ENCODE peak calls at places on chromosomes 13 and 19, in five cellular contexts. H, N, K, B and M are unnamed samples. For H3K9me3 and H3K27me3, the result is how much of the 10 kb centered on the place peaks cover.

GRCh38 chr13:44857061-44857460 is 132.2 kb downstream of the NUFIP1 start:
- DNase-seq in H (no peak), N (no peak), K (no peak), B (no peak), M (no peak)

GRCh38 chr19:40424637-40425449 is 949 bp downstream of the SERTAD1 start:
- DNase-seq in H (no peak), N (peak), K (no peak), B (peak), M (no peak)

GRCh38 chr19:38989066-38989605 is 13.6 kb upstream of the FBXO17 start:
- DNase-seq in H (no peak), N (peak), K (peak), B (peak), M (no peak)

GRCh38 chr13:29817604-29818378 is 32.6 kb downstream of the UBL3 start:
- DNase-seq in H (no peak), N (no peak), K (no peak), B (no peak), M (no peak)

GRCh38 chr19:46828484-46828883 is 22.2 kb downstream of the AP2S1 start:
- DNase-seq in H (no peak), N (no peak), K (no peak), B (no peak), M (no peak)

GRCh38 chr13:21798181-21798580 is 127.3 kb downstream of the FGF9 start:
- DNase-seq in H (no peak), N (no peak), K (no peak), B (no peak), M (no peak)

GRCh38 chr13:59012731-59013130 is 1151.0 kb downstream of the DIAPH3 start:
- DNase-seq in H (no peak), N (no peak), K (no peak), B (no peak), M (no peak)

GRCh38 chr13:114062754-114063153 is 69.7 kb downstream of the RASA3 start:
- DNase-seq in H (no peak), N (no peak), K (no peak), B (no peak), M (no peak)

GRCh38 chr19:38004505-38005223 is 97.7 kb downstream of the SIPA1L3 start:
- DNase-seq in H (peak), N (peak), K (peak), B (peak), M (peak)

GRCh38 chr13:37058801-37059135 is 720 bp downstream of the SUPT20H start:
- DNase-seq in H (no peak), N (peak), K (no peak), B (peak), M (no peak)

GRCh38 chr19:13207237-13208130 is 57.3 kb downstream of the IER2 start:
- DNase-seq in H (peak), N (peak), K (no peak), B (no peak), M (no peak)

GRCh38 chr13:100381595-100382224 is 206.9 kb downstream of the GGACT start:
- DNase-seq in H (no peak), N (no peak), K (no peak), B (no peak), M (no peak)

GRCh38 chr13:97353927-97354326 is 80.0 kb upstream of the RAP2A start:
- DNase-seq in H (no peak), N (no peak), K (no peak), B (no peak), M (peak)

GRCh38 chr13:97356592-97356991 is 77.4 kb upstream of the RAP2A start:
- DNase-seq in H (no peak), N (no peak), K (no peak), B (no peak), M (no peak)

GRCh38 chr13:97348569-97349100 is 85.3 kb upstream of the RAP2A start:
- DNase-seq in H (no peak), N (no peak), K (no peak), B (no peak), M (no peak)

GRCh38 chr13:97354808-97355207 is 79.2 kb upstream of the RAP2A start:
- DNase-seq in H (no peak), N (no peak), K (no peak), B (no peak), M (no peak)

DNA sequence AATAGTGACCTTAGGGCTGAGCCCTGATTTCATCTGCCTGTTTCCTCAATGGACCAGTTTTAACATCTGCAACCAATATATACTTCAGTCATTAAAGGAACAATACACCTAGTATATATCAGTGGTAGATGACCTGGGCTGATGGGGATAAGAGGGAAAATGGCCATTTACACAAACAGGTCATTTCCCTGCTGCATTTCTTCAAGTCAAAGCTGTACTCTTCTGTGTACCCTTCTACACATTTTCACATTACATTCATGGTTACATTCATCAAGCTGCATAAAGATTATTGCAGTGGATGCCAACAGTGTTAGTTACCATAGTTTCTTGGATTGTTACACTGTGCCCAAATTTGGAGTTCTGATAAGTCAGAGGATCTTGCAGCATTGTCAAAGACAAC is 81.2 kb upstream of the RAP2A start:
- DNase-seq in H (no peak), N (no peak), K (no peak), B (no peak), M (no peak)
- H3K27ac ChIP-seq in H (no peak), N (no peak), K (no peak), B (peak), M (no peak)

DNA sequence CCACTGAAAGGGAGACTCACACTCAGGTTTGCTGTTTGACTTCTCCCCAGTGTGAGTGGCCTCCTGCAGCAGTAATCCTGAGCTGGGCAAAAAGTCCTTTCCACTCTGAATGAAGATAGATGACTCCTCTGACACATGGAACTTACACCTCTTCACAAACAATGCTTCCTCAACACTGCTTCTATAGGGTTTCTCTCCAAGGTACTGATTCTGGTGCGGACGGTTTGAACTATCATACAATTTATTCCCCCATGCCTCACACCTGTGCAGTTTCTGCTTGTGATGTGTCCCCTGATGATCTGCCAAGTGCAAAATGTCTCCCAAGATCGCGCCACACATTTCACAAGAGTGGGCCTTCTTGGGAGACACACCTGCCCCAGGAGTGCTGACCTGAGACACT is 7.6 kb downstream of the ZNF418 start:
- DNase-seq in H (no peak), N (no peak), K (no peak), B (no peak), M (no peak)
- H3K9me3 ChIP-seq in H (under half), N (half or more), K (under half), B (under half), M (half or more)

DNA sequence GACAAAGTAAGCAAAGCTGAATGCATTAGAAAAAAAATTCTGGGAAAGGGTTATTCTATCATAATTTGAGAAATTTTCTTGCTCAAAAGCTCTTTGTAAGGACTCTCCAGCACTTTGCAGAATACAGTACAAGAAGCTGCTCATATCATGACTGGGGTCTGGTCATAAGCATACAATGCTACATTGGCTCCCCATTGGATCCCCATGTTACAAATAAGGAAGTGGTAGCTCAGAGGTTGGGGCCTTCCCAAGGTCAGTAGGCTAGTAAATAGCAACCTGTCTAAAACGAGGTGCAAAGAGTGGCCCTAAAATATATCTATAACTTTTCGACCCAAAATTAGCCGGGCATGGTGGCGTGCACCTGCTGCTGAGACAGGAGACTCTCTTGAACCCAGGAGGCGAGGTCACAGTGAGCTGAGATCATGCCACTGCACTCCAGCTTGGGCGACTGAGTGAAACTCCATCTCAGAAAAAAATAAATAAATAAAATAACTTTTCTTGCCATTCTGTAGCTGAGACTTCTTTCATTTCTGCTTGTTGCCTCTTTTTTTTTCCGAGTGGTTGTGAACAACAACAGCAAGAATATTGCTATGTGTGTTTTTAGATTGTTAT is 10.1 kb downstream of the CDX2 start:
- DNase-seq in H (no peak), N (no peak), K (no peak), B (no peak), M (no peak)
- H3K27me3 ChIP-seq in H (half or more), N (half or more), K (under half), B (half or more), M (half or more)

GRCh38 chr13:74024856-74025255 is 109.3 kb downstream of the KLF12 start:
- DNase-seq in H (no peak), N (no peak), K (no peak), B (no peak), M (no peak)

GRCh38 chr13:74026753-74027152 is 107.5 kb downstream of the KLF12 start:
- DNase-seq in H (no peak), N (peak), K (no peak), B (peak), M (no peak)

GRCh38 chr13:74024314-74024713 is 109.9 kb downstream of the KLF12 start:
- DNase-seq in H (no peak), N (no peak), K (no peak), B (no peak), M (no peak)

GRCh38 chr13:74025369-74025768 is 108.8 kb downstream of the KLF12 start:
- DNase-seq in H (no peak), N (no peak), K (no peak), B (no peak), M (no peak)

GRCh38 chr13:74027161-74027779 is 106.9 kb downstream of the KLF12 start:
- DNase-seq in H (no peak), N (no peak), K (no peak), B (no peak), M (no peak)
- H3K27ac ChIP-seq in H (no peak), N (no peak), K (no peak), B (peak), M (no peak)

DNA sequence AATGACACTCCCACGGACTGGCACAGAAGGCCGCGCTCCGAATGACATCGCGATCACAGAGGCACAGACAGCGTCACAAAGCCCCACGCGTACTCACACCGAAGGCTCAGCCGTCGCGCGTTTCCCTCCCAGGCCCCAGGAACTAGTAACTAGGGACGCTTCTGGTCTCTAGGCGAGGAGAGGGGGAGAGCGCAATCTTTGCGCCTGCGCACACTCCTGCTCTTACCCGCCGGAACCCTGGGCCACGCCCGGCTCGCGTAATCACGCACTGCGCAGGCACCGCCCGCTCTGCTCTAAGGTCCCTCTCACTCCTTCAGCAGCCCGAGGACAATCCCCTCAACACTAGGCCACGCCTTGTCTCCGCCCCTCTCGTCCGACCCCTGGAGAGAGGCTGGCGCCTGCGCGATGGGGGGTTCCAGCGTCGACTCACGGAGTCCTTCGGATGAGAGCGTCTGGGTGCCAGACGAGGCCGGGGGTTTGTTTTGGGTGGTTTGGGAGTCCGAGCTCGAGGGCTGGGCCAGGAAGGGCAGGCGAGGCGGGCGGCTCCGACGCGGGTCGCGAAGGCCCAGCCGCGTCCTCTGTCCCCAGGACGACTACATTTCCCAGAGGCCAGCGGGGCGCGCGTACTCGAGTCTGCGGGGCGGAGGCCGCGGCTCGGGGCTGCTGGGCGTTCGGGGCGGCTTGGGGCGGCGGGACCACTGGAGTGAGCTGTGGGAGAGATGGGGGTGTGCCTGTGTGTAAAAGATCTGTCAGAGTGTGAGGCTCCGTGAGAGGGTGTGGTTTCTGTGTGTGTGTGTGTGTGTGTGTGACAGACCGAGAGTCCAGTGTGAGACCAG is at the start of gene ZNF471:
- DNase-seq in H (peak), N (peak), K (peak), B (peak), M (peak)
- H3K9me3 ChIP-seq in H (under half), N (under half), K (under half), B (under half), M (under half)

GRCh38 chr19:1756705-1757445 is 3.6 kb downstream of the ONECUT3 start:
- DNase-seq in H (no peak), N (no peak), K (no peak), B (no peak), M (no peak)
- H3K27me3 ChIP-seq in H (half or more), N (half or more), K (under half), B (half or more), M (half or more)

GRCh38 chr19:17966497-17967257 is at the start of gene KCNN1:
- DNase-seq in H (no peak), N (peak), K (no peak), B (peak), M (no peak)

GRCh38 chr19:17965370-17966114 is 1.4 kb upstream of the KCNN1 start:
- DNase-seq in H (no peak), N (peak), K (no peak), B (no peak), M (no peak)

GRCh38 chr19:17963936-17964691 is 2.8 kb upstream of the KCNN1 start:
- DNase-seq in H (no peak), N (peak), K (no peak), B (no peak), M (no peak)

GRCh38 chr19:17967258-17968051 is 548 bp downstream of the KCNN1 start:
- DNase-seq in H (no peak), N (peak), K (no peak), B (no peak), M (no peak)

GRCh38 chr19:17966115-17966455 is 822 bp upstream of the KCNN1 start:
- DNase-seq in H (no peak), N (no peak), K (no peak), B (no peak), M (no peak)
- H3K27ac ChIP-seq in H (no peak), N (peak), K (no peak), B (no peak), M (no peak)

DNA sequence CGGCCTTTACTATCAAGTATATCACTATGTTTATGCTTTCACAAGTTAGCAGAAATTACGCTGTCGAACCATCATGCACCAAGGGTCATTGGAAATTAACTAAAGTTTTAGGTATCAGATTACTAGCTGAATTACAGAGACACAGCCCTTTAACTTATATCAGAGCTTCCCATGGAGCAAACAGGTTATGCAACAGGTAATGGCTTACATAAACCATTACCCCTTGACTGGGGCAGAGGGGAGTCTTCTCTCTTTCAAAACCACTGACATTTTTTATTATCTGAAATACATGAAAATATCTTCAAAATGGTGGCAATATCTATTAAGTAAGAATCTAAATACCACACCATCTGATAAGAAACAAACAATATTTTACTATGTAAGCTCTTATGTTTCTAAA is 1692.9 kb upstream of the SLC10A2 start:
- DNase-seq in H (no peak), N (no peak), K (no peak), B (no peak), M (no peak)
- H3K9me3 ChIP-seq in H (under half), N (under half), K (under half), B (under half), M (under half)

DNA sequence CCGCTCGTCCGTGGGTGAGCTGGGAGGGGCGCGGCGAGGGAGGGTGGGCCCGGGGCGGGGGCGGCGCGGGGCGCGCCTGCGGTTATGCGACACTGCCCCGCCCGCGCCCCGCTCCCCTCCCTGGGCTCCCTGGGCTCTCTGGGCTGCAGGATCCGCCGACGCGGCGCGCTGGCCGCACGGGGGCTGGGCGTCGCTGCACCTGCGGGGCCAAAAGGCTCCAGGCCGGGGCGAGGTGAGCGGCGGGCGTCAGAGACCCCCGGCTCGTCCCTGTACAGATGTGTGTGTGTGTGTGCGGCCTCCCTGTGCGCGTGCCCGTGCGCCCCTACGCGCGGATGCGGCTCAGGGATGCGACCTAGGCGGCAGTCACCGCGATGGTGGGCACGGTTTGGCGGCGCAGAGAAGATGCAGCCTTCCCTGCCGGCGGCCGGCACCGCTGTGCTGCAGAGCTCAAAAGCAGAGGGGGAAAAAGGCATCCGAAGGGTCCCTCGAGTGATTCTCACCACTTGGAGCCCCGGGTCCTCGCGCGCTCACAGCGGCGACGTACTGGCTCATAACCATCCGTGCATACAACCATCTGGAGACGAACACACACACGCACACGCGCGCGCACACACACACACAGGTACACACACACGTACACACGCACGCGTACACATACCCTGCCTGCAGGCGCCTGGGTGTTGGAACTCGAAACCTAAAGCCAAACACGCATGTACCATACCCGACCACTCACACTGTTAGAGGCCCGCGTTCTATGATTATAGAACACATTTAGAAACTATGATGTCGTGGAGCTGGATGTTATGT is 704 bp downstream of the ATP8A2 start:
- DNase-seq in H (no peak), N (peak), K (no peak), B (peak), M (no peak)
- H3K27me3 ChIP-seq in H (half or more), N (under half), K (under half), B (half or more), M (under half)